ENCODE peak calls at places on chromosomes 13 and 19, in eight cellular contexts. O is dorsolateral prefrontal cortex; U is fibroblast of lung; V is Calu3; X is activated CD4-positive, alpha-beta T cell treated with anti-CD3 and anti-CD28 coated beads for 1 hour; R is stimulated activated CD4-positive, alpha-beta T cell treated with anti-CD3 and anti-CD28 coated beads, TNF-alpha, amount 100 ng/mL, for 1 hour; E is endothelial cell; S is HAP-1. T is an unnamed sample.

GRCh38 chr13:89609318-89609717 is 1738.2 kb upstream of the MIR17HG start:
- DNase-seq in O (no peak), U (no peak), V (no peak), X (no peak), R (no peak), E (no peak), S (no peak), T (no peak)

GRCh38 chr19:33040994-33041827 is 23.5 kb downstream of the RHPN2 start:
- DNase-seq in O (peak; percentile 51), U (no peak), V (peak; percentile 95), X (no peak), R (no peak), E (no peak), S (no peak), T (peak; percentile 61)

GRCh38 chr19:48726573-48726972 is 7.0 kb upstream of the MAMSTR start:
- DNase-seq in O (no peak), U (no peak), V (no peak), X (no peak), R (no peak), E (no peak), S (no peak), T (no peak)

GRCh38 chr13:111387945-111388600 is 67.6 kb downstream of the TEX29 start:
- DNase-seq in O (no peak), U (no peak), V (no peak), X (no peak), R (no peak), E (no peak), S (no peak), T (no peak)

GRCh38 chr13:24842533-24843278 is 78.7 kb downstream of the RNF17 start:
- DNase-seq in O (no peak), U (peak; percentile 28), V (no peak), X (no peak), R (no peak), E (no peak), S (no peak), T (no peak)

GRCh38 chr13:83879431-83880171 is 2.7 kb downstream of the SLITRK1 start:
- DNase-seq in O (peak; percentile 72), U (no peak), V (no peak), X (no peak), R (no peak), E (no peak), S (no peak), T (no peak)

GRCh38 chr19:53463263-53463662 is 4.3 kb upstream of the ZNF813 start:
- DNase-seq in O (peak; percentile 82), U (peak; percentile 13), V (no peak), X (no peak), R (no peak), E (peak; percentile 26), S (peak; percentile 25), T (no peak)

GRCh38 chr13:24863748-24864540 is 100.0 kb downstream of the RNF17 start:
- DNase-seq in O (no peak), U (no peak), V (no peak), X (no peak), R (no peak), E (no peak), S (peak; percentile 14), T (no peak)

GRCh38 chr19:50319156-50319555 is 10.0 kb downstream of the KCNC3 start:
- DNase-seq in O (no peak), U (no peak), V (no peak), X (no peak), R (no peak), E (no peak), S (no peak), T (no peak)

GRCh38 chr13:111661052-111661451 is 340.6 kb downstream of the TEX29 start:
- DNase-seq in O (no peak), U (no peak), V (no peak), X (no peak), R (no peak), E (no peak), S (no peak), T (no peak)

GRCh38 chr19:16066611-16067104 is 9.6 kb upstream of the TPM4 start:
- DNase-seq in O (peak; percentile 6), U (peak; percentile 77), V (peak; percentile 88), X (peak; percentile 32), R (no peak), E (no peak), S (peak; percentile 30), T (peak; percentile 80)

GRCh38 chr13:35672611-35673010 is 196.1 kb upstream of the MAB21L1 start:
- DNase-seq in O (no peak), U (no peak), V (no peak), X (no peak), R (no peak), E (no peak), S (peak; percentile 22), T (no peak)

GRCh38 chr13:99965329-99966000 is 6.1 kb downstream of the ZIC5 start:
- DNase-seq in O (no peak), U (no peak), V (no peak), X (no peak), R (no peak), E (no peak), S (no peak), T (no peak)

GRCh38 chr13:95030948-95031347 is 270.3 kb downstream of the ABCC4 start:
- DNase-seq in O (no peak), U (no peak), V (no peak), X (no peak), R (no peak), E (no peak), S (no peak), T (no peak)

GRCh38 chr13:91401916-91402315 is 3.5 kb downstream of the GPC5 start:
- DNase-seq in O (no peak), U (no peak), V (no peak), X (no peak), R (no peak), E (no peak), S (no peak), T (no peak)

GRCh38 chr13:44801990-44802389 is 187.3 kb downstream of the NUFIP1 start:
- DNase-seq in O (no peak), U (peak; percentile 92), V (peak; percentile 29), X (no peak), R (no peak), E (no peak), S (no peak), T (peak; percentile 83)

GRCh38 chr19:19911150-19911549 is 10.4 kb downstream of the ZNF93 start:
- DNase-seq in O (no peak), U (no peak), V (no peak), X (no peak), R (no peak), E (no peak), S (no peak), T (peak; percentile 45)

T was measured in cardiac fibroblast.